ENCODE peak calls at places on chromosomes 16 and 17, in nine cellular contexts. H is fibroblast of lung, E is tibial nerve, C is GM23248, N is ovary, I is esophagus squamous epithelium, P is HCT116, V is RWPE2, J is dorsolateral prefrontal cortex. G is an unnamed sample.

GRCh38 chr17:10471853-10472252 is 2.5 kb upstream of the MYH4 start:
- DNase-seq in H (peak), E (no peak), C (peak), N (no peak), I (no peak), P (no peak), V (no peak), J (no peak), G (no peak)

GRCh38 chr17:48617515-48618365 is 2.6 kb upstream of the HOXB8 start:
- DNase-seq in H (no peak), E (no peak), C (peak), N (no peak), I (no peak), P (no peak), V (peak), J (no peak), G (no peak)

GRCh38 chr17:1058423-1059130 is 61.6 kb downstream of the TIMM22 start:
- DNase-seq in H (peak), E (no peak), C (peak), N (no peak), I (no peak), P (peak), V (no peak), J (peak), G (peak)

GRCh38 chr16:57007530-57007929 is 18.2 kb downstream of the NLRC5 start:
- DNase-seq in H (no peak), E (no peak), C (no peak), N (no peak), I (no peak), P (no peak), V (no peak), J (no peak), G (no peak)

GRCh38 chr16:1979271-1980025 is 1.8 kb downstream of the NOXO1 start:
- DNase-seq in H (no peak), E (no peak), C (no peak), N (no peak), I (no peak), P (no peak), V (peak), J (no peak), G (no peak)

GRCh38 chr17:75896360-75897075 is at the start of gene TRIM65:
- DNase-seq in H (peak), E (peak), C (peak), N (peak), I (no peak), P (no peak), V (peak), J (peak), G (peak)

GRCh38 chr17:36697907-36698526 is 96.6 kb downstream of the MRM1 start:
- DNase-seq in H (no peak), E (no peak), C (no peak), N (no peak), I (no peak), P (no peak), V (no peak), J (no peak), G (no peak)

GRCh38 chr17:75635610-75636202 is 2.5 kb downstream of the SMIM5 start:
- DNase-seq in H (no peak), E (no peak), C (no peak), N (peak), I (no peak), P (no peak), V (no peak), J (no peak), G (no peak)

GRCh38 chr16:10172848-10173655 is 9.2 kb downstream of the GRIN2A start:
- DNase-seq in H (no peak), E (no peak), C (peak), N (no peak), I (no peak), P (no peak), V (no peak), J (peak), G (peak)

GRCh38 chr17:35002876-35003551 is 22.7 kb downstream of the LIG3 start:
- DNase-seq in H (peak), E (no peak), C (peak), N (no peak), I (no peak), P (no peak), V (no peak), J (peak), G (no peak)

GRCh38 chr17:40317345-40317873 is 8.4 kb downstream of the RARA start:
- DNase-seq in H (peak), E (no peak), C (peak), N (peak), I (no peak), P (peak), V (no peak), J (no peak), G (peak)

GRCh38 chr16:57032931-57033330 is 43.6 kb downstream of the NLRC5 start:
- DNase-seq in H (no peak), E (no peak), C (no peak), N (no peak), I (no peak), P (no peak), V (no peak), J (no peak), G (no peak)

DNA sequence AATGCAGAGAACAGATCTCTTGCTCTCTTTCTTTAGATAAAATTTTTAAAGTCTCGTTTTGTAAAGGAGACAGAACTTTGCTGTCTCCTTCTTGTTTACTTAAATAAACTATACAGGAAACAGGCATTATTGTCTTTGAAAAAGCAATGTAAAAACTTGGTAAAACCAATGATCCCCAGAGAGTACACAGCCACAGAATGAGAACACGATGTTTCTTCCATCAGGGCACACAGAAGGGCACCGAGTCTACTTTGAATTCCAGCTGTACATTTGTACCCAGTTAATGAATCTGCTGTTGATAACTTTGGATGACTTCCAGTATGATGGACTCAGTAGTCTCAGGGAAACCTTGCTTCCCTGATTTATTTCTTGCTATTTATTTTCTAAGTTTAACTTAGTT is 8.1 kb upstream of the TMEM100 start:
- DNase-seq in H (peak), E (no peak), C (peak), N (no peak), I (no peak), P (no peak), V (no peak), J (no peak), G (no peak)
- H3K4me3 ChIP-seq in H (no peak), E (no peak), C (peak), N (no peak), I (peak), P (no peak), V (no peak), J (no peak), G (no peak)

GRCh38 chr17:31260151-31260550 is 36.9 kb downstream of the OMG start:
- DNase-seq in H (no peak), E (no peak), C (no peak), N (no peak), I (no peak), P (no peak), V (no peak), J (no peak), G (no peak)
- H3K27ac ChIP-seq in H (no peak), E (no peak), C (no peak), N (no peak), I (no peak), P (no peak), V (no peak), J (no peak), G (no peak)

DNA sequence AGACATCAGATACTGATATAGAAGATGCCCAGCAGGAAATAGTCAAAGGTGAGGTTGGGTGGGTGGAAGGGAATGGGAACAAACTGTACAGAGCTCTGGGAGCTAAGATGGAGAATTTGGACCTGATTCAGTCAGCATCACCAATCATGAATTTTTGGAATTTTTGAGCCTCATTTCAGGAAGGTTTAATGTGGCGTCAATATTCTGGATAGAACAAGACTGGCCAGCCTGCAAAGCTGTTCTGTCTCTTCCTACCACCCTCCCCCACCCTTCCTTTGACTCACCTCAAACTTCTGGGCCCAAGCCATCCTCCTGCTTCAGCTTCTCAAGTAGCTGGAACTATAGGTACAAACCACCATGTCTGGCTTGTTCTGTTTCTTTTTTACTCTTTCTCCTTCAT is 32.6 kb downstream of the CTCF start:
- DNase-seq in H (peak), E (no peak), C (peak), N (no peak), I (no peak), P (no peak), V (no peak), J (no peak), G (peak)
- H3K4me3 ChIP-seq in H (no peak), E (no peak), C (no peak), N (no peak), I (no peak), P (no peak), V (no peak), J (no peak), G (no peak)

DNA sequence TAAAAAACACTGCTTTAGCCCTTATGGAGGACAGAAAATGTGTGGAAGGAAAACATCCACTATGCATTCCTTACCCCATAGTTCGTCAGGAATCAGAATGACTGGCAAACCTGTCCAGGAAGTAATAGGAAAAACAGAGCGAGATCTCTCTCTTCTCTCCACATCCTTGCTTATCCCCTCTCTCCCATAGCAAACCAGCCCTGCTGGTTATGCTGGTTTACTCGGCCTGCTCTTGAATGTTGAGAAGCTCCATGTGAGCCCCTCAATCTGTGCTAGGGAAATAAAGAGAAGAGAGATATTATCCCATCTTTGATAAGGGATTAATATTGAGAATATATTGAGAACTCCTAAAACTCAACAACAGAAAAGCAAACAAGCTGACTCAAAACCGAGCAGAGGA is 402.8 kb upstream of the RBFOX1 start:
- DNase-seq in H (no peak), E (no peak), C (no peak), N (no peak), I (no peak), P (no peak), V (no peak), J (no peak), G (no peak)
- H3K27ac ChIP-seq in H (no peak), E (no peak), C (no peak), N (no peak), I (no peak), P (no peak), V (no peak), J (no peak), G (no peak)

GRCh38 chr17:61321344-61321743 is 78.3 kb upstream of the TBX2 start:
- DNase-seq in H (no peak), E (no peak), C (no peak), N (no peak), I (no peak), P (no peak), V (no peak), J (no peak), G (no peak)

GRCh38 chr17:61324540-61324868 is 75.1 kb upstream of the TBX2 start:
- DNase-seq in H (peak), E (no peak), C (no peak), N (no peak), I (no peak), P (no peak), V (no peak), J (no peak), G (no peak)

GRCh38 chr17:61322316-61323014 is 77.2 kb upstream of the TBX2 start:
- DNase-seq in H (no peak), E (no peak), C (no peak), N (no peak), I (no peak), P (no peak), V (no peak), J (no peak), G (no peak)

GRCh38 chr17:61323696-61324539 is 75.7 kb upstream of the TBX2 start:
- DNase-seq in H (no peak), E (no peak), C (no peak), N (no peak), I (no peak), P (no peak), V (no peak), J (no peak), G (no peak)

DNA sequence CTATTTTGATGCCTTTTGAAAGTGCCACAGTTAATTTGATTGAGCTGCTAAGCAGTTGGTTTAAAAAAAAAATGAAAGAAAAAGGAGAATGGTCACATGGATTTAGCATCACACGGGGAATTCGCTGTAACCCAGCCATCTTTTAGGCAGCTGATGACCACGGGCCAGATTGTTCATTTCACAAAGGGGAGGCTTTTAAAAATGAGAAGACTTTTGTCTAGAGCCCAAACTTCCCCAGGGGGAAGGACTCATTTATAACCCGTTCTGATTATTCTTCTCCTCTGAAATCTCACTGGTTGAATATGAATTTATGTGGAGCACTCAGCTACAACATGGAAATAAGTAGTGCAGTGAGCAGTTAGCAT is 76.6 kb upstream of the TBX2 start:
- DNase-seq in H (peak), E (no peak), C (no peak), N (peak), I (no peak), P (no peak), V (no peak), J (no peak), G (no peak)
- H3K4me3 ChIP-seq in H (no peak), E (no peak), C (no peak), N (no peak), I (no peak), P (no peak), V (no peak), J (no peak), G (no peak)

GRCh38 chr17:72489273-72489641 is 368.4 kb downstream of the SOX9 start:
- DNase-seq in H (no peak), E (no peak), C (no peak), N (no peak), I (no peak), P (no peak), V (no peak), J (no peak), G (no peak)
- H3K27ac ChIP-seq in H (no peak), E (no peak), C (no peak), N (no peak), I (peak), P (no peak), V (peak), J (no peak), G (no peak)

GRCh38 chr17:50274142-50274944 is at the start of gene TMEM92:
- DNase-seq in H (no peak), E (no peak), C (peak), N (peak), I (no peak), P (peak), V (peak), J (peak), G (no peak)

GRCh38 chr17:50275279-50275678 is 1.0 kb downstream of the TMEM92 start:
- DNase-seq in H (no peak), E (no peak), C (no peak), N (peak), I (no peak), P (no peak), V (peak), J (no peak), G (no peak)

GRCh38 chr17:50273654-50274040 is 619 bp upstream of the TMEM92 start:
- DNase-seq in H (no peak), E (no peak), C (no peak), N (peak), I (no peak), P (no peak), V (peak), J (peak), G (no peak)

GRCh38 chr17:50276588-50277356 is 2.5 kb downstream of the TMEM92 start:
- DNase-seq in H (no peak), E (no peak), C (no peak), N (no peak), I (no peak), P (no peak), V (no peak), J (no peak), G (no peak)

DNA sequence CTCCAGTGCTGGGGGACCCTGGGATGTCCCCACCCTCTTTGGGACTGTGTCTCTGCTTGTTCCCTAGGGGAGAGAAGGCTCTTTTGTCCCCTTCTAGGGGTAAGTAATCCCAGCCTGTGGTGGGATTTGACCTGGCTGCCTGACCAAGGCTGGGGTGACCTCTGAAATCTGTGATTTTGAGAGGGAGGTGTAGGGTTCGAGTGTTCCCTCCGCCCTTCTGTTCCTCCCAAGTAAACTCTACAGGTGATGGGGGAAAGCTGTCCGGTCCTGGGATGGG is 617 bp downstream of the TMEM92 start:
- DNase-seq in H (no peak), E (no peak), C (no peak), N (peak), I (no peak), P (no peak), V (no peak), J (no peak), G (no peak)
- H3K4me3 ChIP-seq in H (no peak), E (no peak), C (no peak), N (no peak), I (peak), P (peak), V (peak), J (no peak), G (no peak)

G was measured in brain microvascular endothelial cell.